ENCODE peak calls at places on chromosome 4, in four cellular contexts. R, C, O and M are unnamed samples.

GRCh38 chr4:13201241-13201640 is 282.9 kb downstream of the RAB28 start:
- DNase-seq in C (no peak), O (no peak), R (no peak), M (no peak)

GRCh38 chr4:145909331-145909730 is 29.3 kb downstream of the ZNF827 start:
- DNase-seq in R (no peak), C (no peak), O (peak), M (peak)

GRCh38 chr4:57114973-57115372 is 4.8 kb upstream of the IGFBP7 start:
- DNase-seq in R (no peak), O (no peak), C (no peak), M (no peak)

GRCh38 chr4:48375651-48376291 is 34.4 kb downstream of the SLAIN2 start:
- DNase-seq in O (peak), R (no peak), C (peak), M (no peak)

GRCh38 chr4:150117094-150117493 is 38.8 kb downstream of the DCLK2 start:
- DNase-seq in R (no peak), C (no peak), O (peak), M (peak)

GRCh38 chr4:186297013-186297645 is 31.1 kb downstream of the F11 start:
- DNase-seq in O (peak), R (peak), C (no peak), M (no peak)

GRCh38 chr4:16116493-16116990 is 32.7 kb upstream of the PROM1 start:
- DNase-seq in O (no peak), R (no peak), C (no peak), M (no peak)

GRCh38 chr4:88029556-88029955 is 22.1 kb downstream of the PKD2 start:
- DNase-seq in R (no peak), O (no peak), C (no peak), M (no peak)

GRCh38 chr4:102308032-102308799 is 37.1 kb downstream of the SLC39A8 start:
- DNase-seq in R (no peak), O (peak), C (no peak), M (no peak)

GRCh38 chr4:124386163-124386562 is 326.4 kb downstream of the ANKRD50 start:
- DNase-seq in C (no peak), R (no peak), O (peak), M (no peak)

DNA sequence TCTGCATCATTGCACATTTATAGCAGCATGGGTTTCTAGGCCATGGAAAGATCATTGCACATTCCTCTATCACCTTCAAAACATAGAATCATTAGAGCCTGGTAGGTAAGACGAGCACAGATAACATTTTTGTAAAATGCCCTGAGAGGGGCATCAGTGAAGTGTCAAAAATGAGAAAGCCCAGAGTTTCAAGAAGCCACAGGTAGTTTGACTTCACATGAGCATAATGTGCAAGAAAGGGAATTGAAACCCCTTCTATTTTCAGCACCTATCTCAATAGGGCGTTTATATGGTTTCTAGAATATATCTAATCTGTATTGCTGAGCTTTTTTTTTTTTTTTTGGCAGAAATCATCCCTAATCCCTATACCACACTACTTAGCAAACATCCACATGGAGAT is 2441.7 kb downstream of the ARAP2 start:
- DNase-seq in R (peak), O (no peak), C (no peak), M (no peak)
- H3K4me3 ChIP-seq in R (no peak), O (no peak), C (no peak), M (no peak)

DNA sequence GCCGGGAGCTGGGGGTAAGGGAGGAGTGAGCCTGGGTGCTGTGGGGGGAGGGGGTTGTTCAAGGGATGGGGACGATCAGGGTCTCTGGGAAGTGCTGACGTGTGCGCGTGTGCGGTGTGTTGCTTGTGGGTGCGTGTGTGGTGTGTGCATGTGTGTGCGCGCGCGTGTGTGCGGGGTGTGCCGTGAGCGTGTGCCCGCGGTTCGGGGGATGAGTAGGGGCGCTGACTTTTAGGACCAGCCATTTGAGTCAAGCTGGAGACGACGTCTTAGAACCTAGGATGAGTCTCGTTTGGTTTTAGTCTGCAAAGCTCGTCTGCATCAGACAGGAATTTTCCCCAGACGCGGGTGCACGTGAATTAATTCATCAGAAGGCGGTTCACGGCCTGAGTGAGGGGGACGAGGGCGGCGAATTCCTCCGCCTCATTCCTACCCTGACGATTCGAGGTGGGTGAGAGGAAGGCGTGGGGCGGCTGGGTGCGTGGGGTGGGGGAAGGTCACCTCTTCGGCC is 950 bp upstream of the TMEM271 start:
- DNase-seq in R (no peak), C (peak), O (no peak), M (no peak)
- H3K4me3 ChIP-seq in R (no peak), C (no peak), O (no peak), M (no peak)

DNA sequence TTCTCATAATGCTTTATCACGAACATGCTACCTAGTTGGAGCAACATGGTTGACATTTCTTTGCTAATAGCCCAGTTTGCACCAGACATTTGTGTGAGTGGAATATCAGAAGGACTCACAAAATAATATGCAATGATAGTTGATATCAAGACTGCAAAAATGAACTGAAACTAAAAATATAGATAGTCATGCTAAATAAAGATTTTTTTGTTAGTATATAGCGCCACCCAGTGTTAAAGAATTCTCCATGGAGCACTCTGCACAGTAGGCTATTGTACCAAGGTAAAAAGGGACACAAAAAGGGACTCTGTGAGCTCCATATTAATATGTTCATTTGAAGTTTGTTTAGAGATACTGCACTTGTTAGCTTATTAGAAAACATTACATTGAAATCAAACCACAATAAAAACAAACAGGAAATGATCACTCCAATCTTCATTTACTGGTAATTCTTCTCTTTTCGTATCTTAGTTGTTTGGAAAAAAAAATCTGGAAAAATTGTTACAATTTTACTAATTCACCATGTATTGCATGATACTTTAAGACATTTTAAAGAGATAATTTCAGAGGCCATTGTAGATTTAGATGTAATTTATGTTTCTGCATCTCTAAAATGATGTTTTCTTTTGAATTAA is 1509.6 kb downstream of the ADGRL3 start:
- DNase-seq in O (peak), C (no peak), R (peak), M (no peak)
- H3K4me3 ChIP-seq in O (no peak), C (no peak), R (no peak), M (peak)

GRCh38 chr4:152815078-152815477 is 35.3 kb downstream of the ARFIP1 start:
- DNase-seq in R (no peak), O (peak), C (no peak), M (no peak)
- H3K4me3 ChIP-seq in R (no peak), O (no peak), C (no peak), M (no peak)

GRCh38 chr4:184000457-184001395 is 95.6 kb downstream of the STOX2 start:
- DNase-seq in C (no peak), O (no peak), R (no peak), M (no peak)

GRCh38 chr4:183989931-183990330 is 84.8 kb downstream of the STOX2 start:
- DNase-seq in O (peak), R (no peak), C (no peak), M (no peak)

GRCh38 chr4:183999435-183999834 is 94.3 kb downstream of the STOX2 start:
- DNase-seq in O (no peak), R (no peak), C (no peak), M (no peak)

GRCh38 chr4:183996868-183997267 is 91.8 kb downstream of the STOX2 start:
- DNase-seq in R (no peak), O (peak), C (no peak), M (no peak)

DNA sequence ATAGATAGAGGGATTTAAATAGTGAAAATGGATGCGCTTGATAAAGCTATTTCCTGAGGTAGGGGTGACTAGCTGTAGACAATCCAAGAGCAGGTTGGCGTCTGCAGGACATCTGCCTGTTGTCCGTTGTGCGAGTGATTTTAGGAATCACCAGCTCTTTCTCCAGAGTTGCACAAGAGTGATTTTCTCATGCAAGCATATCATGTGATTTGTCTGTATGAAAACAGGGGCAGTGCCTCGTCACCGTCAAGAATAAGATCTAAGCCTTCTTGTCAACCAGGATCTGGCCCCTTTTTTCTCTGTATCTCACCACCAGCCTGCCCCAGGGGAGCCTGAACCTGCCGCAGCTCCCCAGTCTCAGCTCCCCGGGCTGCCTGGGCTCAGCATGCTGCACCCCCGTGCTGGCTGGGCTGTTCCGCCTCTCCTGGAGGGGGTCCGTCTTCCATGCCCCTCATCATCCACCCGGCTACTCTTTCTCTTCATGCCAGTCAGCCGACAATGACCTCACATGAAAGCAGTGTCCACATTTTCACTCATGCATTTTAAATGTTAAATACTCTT is 90.5 kb downstream of the STOX2 start:
- DNase-seq in O (peak), C (no peak), R (no peak), M (no peak)
- H3K4me3 ChIP-seq in O (peak), C (no peak), R (no peak), M (no peak)

GRCh38 chr4:79213040-79213439 is 112.8 kb downstream of the NAA11 start:
- DNase-seq in C (no peak), R (no peak), O (no peak), M (no peak)
- H3K4me3 ChIP-seq in C (no peak), R (no peak), O (no peak), M (no peak)

GRCh38 chr4:40524642-40525041 is 105.0 kb downstream of the RBM47 start:
- DNase-seq in C (peak), O (peak), R (no peak), M (peak)

GRCh38 chr4:40521957-40522356 is 107.7 kb downstream of the RBM47 start:
- DNase-seq in C (no peak), O (no peak), R (no peak), M (no peak)

GRCh38 chr4:40523581-40523980 is 106.1 kb downstream of the RBM47 start:
- DNase-seq in O (no peak), R (no peak), C (no peak), M (no peak)

GRCh38 chr4:40526741-40527140 is 102.9 kb downstream of the RBM47 start:
- DNase-seq in O (no peak), R (no peak), C (no peak), M (no peak)

GRCh38 chr4:40525811-40526598 is 103.7 kb downstream of the RBM47 start:
- DNase-seq in C (peak), R (no peak), O (peak), M (no peak)
- H3K4me3 ChIP-seq in C (no peak), R (no peak), O (no peak), M (no peak)

DNA sequence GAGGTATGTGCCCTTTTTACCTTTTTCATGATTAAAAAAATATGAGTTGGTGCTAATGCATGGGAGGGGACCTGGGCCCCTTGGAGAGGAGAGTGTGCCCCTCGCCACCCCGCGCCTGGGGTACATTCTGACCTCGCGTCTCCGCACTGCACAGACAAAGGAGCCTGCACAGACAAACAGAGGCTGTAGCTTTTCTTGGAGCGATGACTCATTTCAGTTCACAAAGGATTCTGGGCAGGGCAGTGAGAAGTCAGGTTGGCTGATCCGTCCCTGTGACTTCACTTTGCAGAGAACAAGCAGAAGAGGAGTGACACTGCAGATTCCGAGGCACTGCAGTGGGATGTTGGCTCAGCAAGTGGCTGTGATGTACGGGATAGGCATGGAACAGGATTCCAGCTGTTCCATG is 82.9 kb downstream of the STOX2 start:
- DNase-seq in O (peak), C (peak), R (no peak), M (peak)
- H3K4me3 ChIP-seq in O (peak), C (no peak), R (no peak), M (peak)

DNA sequence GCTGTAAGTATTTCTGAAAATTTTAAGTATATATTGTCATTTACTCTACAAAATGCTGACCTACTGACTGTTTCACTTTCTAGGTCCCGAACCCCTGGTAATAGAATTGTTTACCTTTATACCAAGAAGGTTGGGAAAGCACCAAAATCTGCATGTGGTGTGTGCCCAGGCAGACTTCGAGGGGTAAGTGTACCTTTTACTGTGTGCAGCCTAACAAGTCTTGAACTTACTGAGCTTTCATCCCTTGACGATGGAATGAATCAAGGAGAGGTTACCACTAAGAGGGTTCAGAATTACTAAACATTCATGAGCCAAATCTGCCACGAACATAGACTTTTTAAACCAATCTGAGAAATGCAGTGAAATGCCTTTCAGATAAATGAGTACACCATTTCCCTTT is 1.6 kb downstream of the RPL34 start:
- DNase-seq in R (no peak), O (no peak), C (no peak), M (no peak)
- H3K4me3 ChIP-seq in R (peak), O (no peak), C (no peak), M (no peak)